ENCODE peak calls at places on chromosome 14, in seven cellular contexts. A is cardiac fibroblast, F is fibroblast of lung, L is tibial artery, H is tibial nerve, X is heart left ventricle, C is AG04449. J is an unnamed sample.
A peak's percentile ranks its signal among the peaks of the same experiment; 100 is the strongest.

GRCh38 chr14:31902002-31902401 is 175.1 kb upstream of the ARHGAP5 start:
- DNase-seq in L (no peak), H (no peak), F (no peak), A (no peak), X (no peak), C (no peak), J (no peak)

GRCh38 chr14:72644038-72644437 is 249.9 kb downstream of the DPF3 start:
- DNase-seq in A (no peak), L (no peak), F (no peak), H (no peak), X (no peak), C (no peak), J (no peak)

GRCh38 chr14:75350505-75351060 is 72.0 kb downstream of the FOS start:
- DNase-seq in X (no peak), A (no peak), H (no peak), C (no peak), F (no peak), L (no peak), J (no peak)

GRCh38 chr14:87044807-87045206 is 948.2 kb downstream of the GALC start:
- DNase-seq in L (no peak), F (no peak), H (no peak), C (no peak), A (no peak), X (no peak), J (no peak)

GRCh38 chr14:96086032-96086431 is 46.9 kb downstream of the C14orf132 start:
- DNase-seq in L (peak; percentile 9), X (no peak), F (peak; percentile 77), C (no peak), H (no peak), A (peak; percentile 59), J (no peak)

GRCh38 chr14:70789361-70789760 is 20.0 kb downstream of the MAP3K9 start:
- DNase-seq in A (peak; percentile 50), C (no peak), F (peak; percentile 28), L (no peak), H (no peak), X (no peak), J (no peak)

GRCh38 chr14:97407701-97408407 is 610.7 kb downstream of the VRK1 start:
- DNase-seq in X (no peak), C (no peak), L (no peak), H (no peak), F (no peak), A (no peak), J (no peak)

GRCh38 chr14:32457213-32457920 is 128.3 kb downstream of the AKAP6 start:
- DNase-seq in L (no peak), F (peak; percentile 68), C (peak; percentile 85), A (peak; percentile 63), H (no peak), X (peak; percentile 69), J (no peak)

GRCh38 chr14:87411370-87411769 is 581.6 kb downstream of the GALC start:
- DNase-seq in L (no peak), X (no peak), C (no peak), H (no peak), F (no peak), A (no peak), J (no peak)

GRCh38 chr14:70771781-70772212 is 37.5 kb downstream of the MAP3K9 start:
- DNase-seq in X (no peak), A (no peak), H (no peak), F (no peak), C (no peak), L (no peak), J (no peak)

GRCh38 chr14:20400965-20401593 is 12.2 kb downstream of the TEP1 start:
- DNase-seq in F (no peak), A (peak; percentile 60), C (no peak), H (no peak), L (no peak), X (no peak), J (no peak)

GRCh38 chr14:25121342-25122129 is 71.6 kb upstream of the STXBP6 start:
- DNase-seq in C (no peak), H (no peak), A (peak; percentile 86), X (no peak), L (no peak), F (peak; percentile 92), J (no peak)

GRCh38 chr14:105487449-105487985 is 831 bp downstream of the CRIP1 start:
- DNase-seq in H (no peak), A (no peak), C (no peak), L (peak; percentile 81), F (no peak), X (peak; percentile 68), J (no peak)

GRCh38 chr14:44316647-44317432 is 190.2 kb downstream of the FSCB start:
- DNase-seq in C (no peak), A (peak; percentile 97), F (peak; percentile 95), L (no peak), X (no peak), H (no peak), J (no peak)

GRCh38 chr14:51157012-51157411 is 62.1 kb upstream of the TRIM9 start:
- DNase-seq in C (no peak), H (no peak), X (no peak), F (peak; percentile 38), L (no peak), A (peak; percentile 65), J (no peak)

GRCh38 chr14:94345344-94346072 is 22.4 kb upstream of the SERPINA6 start:
- DNase-seq in A (peak; percentile 79), X (no peak), H (no peak), C (peak; percentile 70), F (peak; percentile 88), L (no peak), J (no peak)

GRCh38 chr14:78566017-78566858 is 396.1 kb downstream of the NRXN3 start:
- DNase-seq in X (peak; percentile 74), A (peak; percentile 74), L (peak; percentile 75), C (peak; percentile 10), H (peak; percentile 58), F (peak; percentile 48), J (peak; percentile 21)

GRCh38 chr14:77058082-77058481 is 29.6 kb upstream of the IRF2BPL start:
- DNase-seq in L (no peak), H (no peak), X (no peak), C (no peak), A (no peak), F (no peak), J (no peak)

GRCh38 chr14:105045710-105046326 is 19.4 kb downstream of the GPR132 start:
- DNase-seq in X (peak; percentile 88), F (peak; percentile 74), A (peak; percentile 86), C (no peak), L (peak; percentile 91), H (peak; percentile 72), J (no peak)

GRCh38 chr14:63435838-63436237 is 107.3 kb downstream of the PPP2R5E start:
- DNase-seq in C (peak; percentile 40), F (peak; percentile 97), A (peak; percentile 73), X (peak; percentile 48), H (peak; percentile 35), L (peak; percentile 91), J (no peak)

GRCh38 chr14:94380225-94381148 is 7.9 kb downstream of the SERPINA1 start:
- DNase-seq in H (no peak), C (no peak), F (no peak), A (no peak), L (no peak), X (no peak), J (no peak)

GRCh38 chr14:23113346-23114119 is 5.5 kb downstream of the CEBPE start:
- DNase-seq in L (peak; percentile 48), F (peak; percentile 91), C (no peak), X (no peak), H (no peak), A (peak; percentile 35), J (no peak)

GRCh38 chr14:91891081-91891480 is 23.7 kb upstream of the TC2N start:
- DNase-seq in H (no peak), L (no peak), X (no peak), C (no peak), F (no peak), A (no peak), J (no peak)

GRCh38 chr14:44369401-44370123 is 137.5 kb downstream of the FSCB start:
- DNase-seq in C (no peak), F (no peak), A (no peak), L (no peak), X (no peak), H (no peak), J (no peak)

GRCh38 chr14:23793532-23793931 is 157.4 kb downstream of the DHRS2 start:
- DNase-seq in A (no peak), F (no peak), C (no peak), H (no peak), X (no peak), L (no peak), J (no peak)

GRCh38 chr14:49977126-49977841 is 84.4 kb downstream of the ARF6 start:
- DNase-seq in H (no peak), X (no peak), L (no peak), A (no peak), F (no peak), C (no peak), J (peak; percentile 54)

GRCh38 chr14:50667491-50668007 is 557 bp downstream of the SAV1 start:
- DNase-seq in F (no peak), H (no peak), C (no peak), L (peak; percentile 67), X (no peak), A (no peak), J (no peak)

GRCh38 chr14:88044129-88044727 is 39.3 kb downstream of the GPR65 start:
- DNase-seq in F (no peak), A (no peak), C (no peak), X (no peak), H (no peak), L (no peak), J (no peak)

DNA sequence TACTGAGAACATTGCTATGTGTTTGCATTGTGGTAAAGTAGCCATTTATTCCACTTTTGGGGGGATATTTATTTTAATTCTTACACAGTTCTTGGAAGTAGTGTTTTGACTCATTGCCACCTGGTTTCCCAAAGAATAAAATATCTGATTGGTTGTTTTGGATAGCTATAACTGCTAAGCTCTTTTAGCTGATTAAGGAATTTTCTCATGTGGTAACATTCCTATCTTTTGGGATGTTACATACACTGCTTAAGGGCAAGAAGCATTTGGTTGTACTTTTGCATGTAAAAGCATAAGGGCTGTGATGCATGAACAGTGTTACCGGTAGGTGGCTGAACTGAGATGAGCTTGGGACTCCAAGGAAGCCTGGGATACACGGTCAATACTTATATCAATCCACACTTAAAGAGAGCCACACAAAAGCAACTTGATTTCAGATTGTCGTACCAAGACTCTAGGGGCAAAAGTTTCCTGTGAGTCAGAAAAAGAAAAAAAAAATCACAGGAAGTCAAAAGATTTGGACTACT is 71.4 kb upstream of the PRKD1 start:
- DNase-seq in L (no peak), A (peak; percentile 2), F (no peak), X (no peak), C (no peak), H (no peak), J (no peak)
- TF ChIP-seq CTCF in L (no peak), A (no peak), F (no peak), X (no peak), C (no peak), H (no peak), J (peak; percentile 5)

GRCh38 chr14:100371773-100372172 is 48.6 kb downstream of the SLC25A47 start:
- DNase-seq in A (no peak), C (no peak), X (no peak), F (no peak), L (no peak), H (no peak), J (no peak)
- H3K4me3 ChIP-seq in A (no peak overlapping the region), C (no peak overlapping the region), X (peak overlapping the region; percentile 3), F (no peak overlapping the region), L (no peak overlapping the region), H (no peak overlapping the region), J (no peak overlapping the region)

GRCh38 chr14:40417777-40418401 is 985.7 kb upstream of the FBXO33 start:
- DNase-seq in C (no peak), X (no peak), H (no peak), L (no peak), F (no peak), A (peak; percentile 6), J (no peak)
- TF ChIP-seq CTCF in C (no peak), X (peak; percentile 43), H (peak; percentile 30), L (peak; percentile 10), F (peak; percentile 6), A (peak; percentile 42), J (peak; percentile 29)

GRCh38 chr14:34496679-34497513 is 34.9 kb upstream of the SPTSSA start:
- DNase-seq in A (peak; percentile 99), C (peak; percentile 96), H (peak; percentile 69), X (peak; percentile 77), F (peak; percentile 100), L (peak; percentile 87), J (no peak)
- H3K4me3 ChIP-seq in A (no peak overlapping the region), C (no peak overlapping the region), H (no peak overlapping the region), X (no peak overlapping the region), F (peak overlapping the region; percentile 12), L (no peak overlapping the region), J (no peak overlapping the region)